ENCODE peak calls at places on chromosomes 13 and 19, in seven cellular contexts. One of them, this sample, is unnamed.

GRCh38 chr13:113168211-113168610 is 9.8 kb downstream of the PROZ start:
- DNase-seq in esophagus squamous epithelium: no peak
- DNase-seq in Peyer's patch: no peak
- DNase-seq in psoas muscle: no peak
- DNase-seq in heart right ventricle: no peak
- DNase-seq in endodermal cell: no peak
- DNase-seq in tibial artery: no peak
- DNase-seq in this sample: no peak

GRCh38 chr13:75541287-75541686 is 3.6 kb upstream of the COMMD6 start:
- DNase-seq in esophagus squamous epithelium: no peak
- DNase-seq in Peyer's patch: no peak
- DNase-seq in psoas muscle: no peak
- DNase-seq in heart right ventricle: no peak
- DNase-seq in endodermal cell: no peak
- DNase-seq in tibial artery: no peak
- DNase-seq in this sample: no peak

GRCh38 chr13:67520886-67521285 is 290.8 kb upstream of the PCDH9 start:
- DNase-seq in esophagus squamous epithelium: no peak
- DNase-seq in Peyer's patch: no peak
- DNase-seq in psoas muscle: no peak
- DNase-seq in heart right ventricle: no peak
- DNase-seq in endodermal cell: no peak
- DNase-seq in tibial artery: no peak
- DNase-seq in this sample: no peak

GRCh38 chr19:35120898-35121297 is 5.3 kb downstream of the FXYD3 start:
- DNase-seq in esophagus squamous epithelium: no peak
- DNase-seq in Peyer's patch: no peak
- DNase-seq in psoas muscle: no peak
- DNase-seq in heart right ventricle: no peak
- DNase-seq in endodermal cell: no peak
- DNase-seq in tibial artery: no peak
- DNase-seq in this sample: no peak

GRCh38 chr19:7941895-7942596 is 1.4 kb downstream of the TIMM44 start:
- DNase-seq in esophagus squamous epithelium: no peak
- DNase-seq in Peyer's patch: no peak
- DNase-seq in psoas muscle: no peak
- DNase-seq in heart right ventricle: no peak
- DNase-seq in endodermal cell: no peak
- DNase-seq in tibial artery: no peak
- DNase-seq in this sample: no peak

GRCh38 chr13:101267656-101268055 is 148.7 kb downstream of the NALCN start:
- DNase-seq in esophagus squamous epithelium: no peak
- DNase-seq in Peyer's patch: no peak
- DNase-seq in psoas muscle: peak
- DNase-seq in heart right ventricle: no peak
- DNase-seq in endodermal cell: no peak
- DNase-seq in tibial artery: no peak
- DNase-seq in this sample: no peak

GRCh38 chr13:24168392-24168750 is 7.9 kb downstream of the SPATA13 start:
- DNase-seq in esophagus squamous epithelium: no peak
- DNase-seq in Peyer's patch: no peak
- DNase-seq in psoas muscle: no peak
- DNase-seq in heart right ventricle: no peak
- DNase-seq in endodermal cell: peak
- DNase-seq in tibial artery: no peak
- DNase-seq in this sample: no peak

GRCh38 chr19:15091918-15092753 is 10.1 kb downstream of the OR1I1 start:
- DNase-seq in esophagus squamous epithelium: no peak
- DNase-seq in Peyer's patch: no peak
- DNase-seq in psoas muscle: no peak
- DNase-seq in heart right ventricle: peak
- DNase-seq in endodermal cell: peak
- DNase-seq in tibial artery: no peak
- DNase-seq in this sample: peak

GRCh38 chr13:50608357-50608756 is 235.1 kb downstream of the DLEU7 start:
- DNase-seq in esophagus squamous epithelium: no peak
- DNase-seq in Peyer's patch: no peak
- DNase-seq in psoas muscle: no peak
- DNase-seq in heart right ventricle: no peak
- DNase-seq in endodermal cell: peak
- DNase-seq in tibial artery: no peak
- DNase-seq in this sample: no peak

GRCh38 chr19:23116802-23117571 is at the start of gene ZNF730:
- DNase-seq in esophagus squamous epithelium: no peak
- DNase-seq in Peyer's patch: no peak
- DNase-seq in psoas muscle: peak
- DNase-seq in heart right ventricle: peak
- DNase-seq in endodermal cell: peak
- DNase-seq in tibial artery: no peak
- DNase-seq in this sample: peak

GRCh38 chr19:58009666-58010301 is 7.2 kb upstream of the ZNF606 start:
- DNase-seq in esophagus squamous epithelium: no peak
- DNase-seq in Peyer's patch: peak
- DNase-seq in psoas muscle: peak
- DNase-seq in heart right ventricle: peak
- DNase-seq in endodermal cell: peak
- DNase-seq in tibial artery: peak
- DNase-seq in this sample: peak

GRCh38 chr19:18304496-18305312 is 18.2 kb downstream of the LSM4 start:
- DNase-seq in esophagus squamous epithelium: no peak
- DNase-seq in Peyer's patch: peak
- DNase-seq in psoas muscle: peak
- DNase-seq in heart right ventricle: peak
- DNase-seq in endodermal cell: peak
- DNase-seq in tibial artery: peak
- DNase-seq in this sample: peak

GRCh38 chr19:41319500-41320184 is 9.7 kb downstream of the CCDC97 start:
- DNase-seq in esophagus squamous epithelium: no peak
- DNase-seq in Peyer's patch: no peak
- DNase-seq in psoas muscle: no peak
- DNase-seq in heart right ventricle: no peak
- DNase-seq in endodermal cell: peak
- DNase-seq in tibial artery: no peak
- DNase-seq in this sample: no peak

GRCh38 chr13:21501709-21502108 is 42.6 kb upstream of the ZDHHC20 start:
- DNase-seq in esophagus squamous epithelium: no peak
- DNase-seq in Peyer's patch: no peak
- DNase-seq in psoas muscle: no peak
- DNase-seq in heart right ventricle: no peak
- DNase-seq in endodermal cell: peak
- DNase-seq in tibial artery: no peak
- DNase-seq in this sample: no peak
- TF ChIP-seq CTCF in esophagus squamous epithelium: no peak
- TF ChIP-seq CTCF in Peyer's patch: no peak
- TF ChIP-seq CTCF in psoas muscle: no peak
- TF ChIP-seq CTCF in heart right ventricle: no peak
- TF ChIP-seq CTCF in endodermal cell: peak
- TF ChIP-seq CTCF in tibial artery: no peak
- TF ChIP-seq CTCF in this sample: peak

GRCh38 chr13:32587014-32587773 is 942 bp downstream of the PDS5B start:
- DNase-seq in esophagus squamous epithelium: peak
- DNase-seq in Peyer's patch: peak
- DNase-seq in psoas muscle: peak
- DNase-seq in heart right ventricle: peak
- DNase-seq in endodermal cell: peak
- DNase-seq in tibial artery: peak
- DNase-seq in this sample: peak
- TF ChIP-seq CTCF in esophagus squamous epithelium: no peak
- TF ChIP-seq CTCF in Peyer's patch: no peak
- TF ChIP-seq CTCF in psoas muscle: peak
- TF ChIP-seq CTCF in heart right ventricle: no peak
- TF ChIP-seq CTCF in endodermal cell: no peak
- TF ChIP-seq CTCF in tibial artery: no peak
- TF ChIP-seq CTCF in this sample: peak

DNA sequence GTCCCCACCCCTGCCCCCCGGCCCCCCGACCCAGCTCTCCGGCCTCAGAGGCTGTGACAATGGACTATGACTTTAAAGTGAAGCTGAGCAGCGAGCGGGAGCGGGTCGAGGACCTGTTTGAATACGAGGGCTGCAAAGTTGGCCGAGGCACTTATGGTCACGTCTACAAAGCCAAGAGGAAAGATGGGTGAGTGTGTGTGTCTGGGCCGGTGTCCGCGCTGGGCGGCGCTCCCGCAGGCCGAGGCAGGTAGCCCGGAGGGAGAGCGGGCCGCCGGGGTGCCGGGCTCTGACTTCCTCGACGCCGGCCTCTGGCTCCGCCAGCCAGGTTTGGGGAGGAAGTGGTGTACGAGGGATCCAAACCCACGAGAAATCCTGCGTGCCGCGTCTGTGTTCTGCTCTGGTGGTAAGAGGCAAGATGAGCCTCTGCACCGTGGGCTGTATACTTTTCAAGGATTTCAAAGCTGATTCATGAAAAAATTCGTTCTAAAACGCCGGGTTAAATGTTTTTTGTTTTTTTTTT is 714 bp downstream of the CDK8 start:
- DNase-seq in esophagus squamous epithelium: peak
- DNase-seq in Peyer's patch: peak
- DNase-seq in psoas muscle: peak
- DNase-seq in heart right ventricle: peak
- DNase-seq in endodermal cell: peak
- DNase-seq in tibial artery: peak
- DNase-seq in this sample: peak
- TF ChIP-seq CTCF in esophagus squamous epithelium: no peak
- TF ChIP-seq CTCF in Peyer's patch: no peak
- TF ChIP-seq CTCF in psoas muscle: no peak
- TF ChIP-seq CTCF in heart right ventricle: no peak
- TF ChIP-seq CTCF in endodermal cell: peak
- TF ChIP-seq CTCF in tibial artery: no peak
- TF ChIP-seq CTCF in this sample: peak

DNA sequence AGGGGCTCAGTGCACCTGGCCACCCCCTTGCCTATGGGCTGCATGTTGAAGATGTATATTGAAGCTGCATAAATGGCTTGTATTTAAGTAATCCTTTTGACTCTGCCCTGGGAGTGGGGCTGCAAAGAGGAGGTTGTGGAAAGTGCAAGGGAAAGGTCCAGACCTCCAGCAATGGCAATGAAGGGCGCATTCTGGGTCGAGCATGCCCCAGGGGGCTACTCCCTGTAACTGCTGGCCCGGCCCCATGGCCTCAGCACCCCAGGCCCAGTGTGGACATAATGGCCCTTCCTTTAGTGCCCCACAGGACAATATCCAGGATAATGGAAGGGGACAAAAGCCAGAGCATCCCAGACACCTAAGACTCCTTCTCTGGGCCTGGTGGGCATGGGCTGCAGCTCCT is 43.1 kb upstream of the CHST8 start:
- DNase-seq in esophagus squamous epithelium: no peak
- DNase-seq in Peyer's patch: no peak
- DNase-seq in psoas muscle: no peak
- DNase-seq in heart right ventricle: no peak
- DNase-seq in endodermal cell: no peak
- DNase-seq in tibial artery: no peak
- DNase-seq in this sample: no peak
- TF ChIP-seq CTCF in esophagus squamous epithelium: no peak
- TF ChIP-seq CTCF in Peyer's patch: no peak
- TF ChIP-seq CTCF in psoas muscle: no peak
- TF ChIP-seq CTCF in heart right ventricle: no peak
- TF ChIP-seq CTCF in endodermal cell: no peak
- TF ChIP-seq CTCF in tibial artery: no peak
- TF ChIP-seq CTCF in this sample: no peak

DNA sequence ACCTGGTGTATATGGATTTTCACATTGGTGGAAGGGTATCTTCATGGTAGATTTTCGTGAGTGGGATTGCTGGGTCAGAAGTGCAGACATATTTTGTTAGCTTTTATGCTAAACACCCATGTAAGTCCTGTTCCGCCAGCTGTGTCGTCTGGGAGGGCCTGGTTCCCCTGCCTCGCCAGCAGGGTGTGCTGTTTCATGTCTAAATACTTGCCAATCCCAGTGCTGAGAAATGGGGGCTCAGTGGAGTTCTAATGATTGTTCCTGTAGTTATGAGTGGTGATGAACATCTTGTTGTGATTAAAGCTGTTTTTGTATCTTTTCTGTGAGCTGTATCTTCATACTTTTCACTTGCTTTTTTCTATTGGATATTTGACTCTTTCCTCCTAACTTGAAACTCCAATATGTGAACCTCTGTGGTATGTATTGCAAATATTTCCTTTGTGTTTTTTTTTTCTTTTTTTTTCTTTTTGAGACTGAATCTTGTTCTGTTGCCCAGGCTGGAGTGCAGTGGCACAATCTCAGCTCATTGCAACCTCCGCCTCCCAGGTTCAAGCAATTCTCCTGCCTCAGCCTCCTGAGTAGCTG is 32.7 kb downstream of the KDM4B start:
- DNase-seq in esophagus squamous epithelium: no peak
- DNase-seq in Peyer's patch: no peak
- DNase-seq in psoas muscle: no peak
- DNase-seq in heart right ventricle: no peak
- DNase-seq in endodermal cell: peak
- DNase-seq in tibial artery: no peak
- DNase-seq in this sample: peak
- TF ChIP-seq CTCF in esophagus squamous epithelium: peak
- TF ChIP-seq CTCF in Peyer's patch: peak
- TF ChIP-seq CTCF in psoas muscle: peak
- TF ChIP-seq CTCF in heart right ventricle: peak
- TF ChIP-seq CTCF in endodermal cell: peak
- TF ChIP-seq CTCF in tibial artery: peak
- TF ChIP-seq CTCF in this sample: peak

GRCh38 chr19:45781282-45782161 is 768 bp downstream of the DMPK start:
- DNase-seq in esophagus squamous epithelium: no peak
- DNase-seq in Peyer's patch: peak
- DNase-seq in psoas muscle: peak
- DNase-seq in heart right ventricle: peak
- DNase-seq in endodermal cell: no peak
- DNase-seq in tibial artery: no peak
- DNase-seq in this sample: no peak

GRCh38 chr19:45782162-45782623 is at the start of gene DMPK:
- DNase-seq in esophagus squamous epithelium: no peak
- DNase-seq in Peyer's patch: peak
- DNase-seq in psoas muscle: peak
- DNase-seq in heart right ventricle: peak
- DNase-seq in endodermal cell: no peak
- DNase-seq in tibial artery: peak
- DNase-seq in this sample: no peak

GRCh38 chr19:45785097-45785496 is 2.8 kb upstream of the DMPK start:
- DNase-seq in esophagus squamous epithelium: no peak
- DNase-seq in Peyer's patch: peak
- DNase-seq in psoas muscle: no peak
- DNase-seq in heart right ventricle: no peak
- DNase-seq in endodermal cell: no peak
- DNase-seq in tibial artery: no peak
- DNase-seq in this sample: no peak

GRCh38 chr19:45784096-45784495 is 1.8 kb upstream of the DMPK start:
- DNase-seq in esophagus squamous epithelium: no peak
- DNase-seq in Peyer's patch: no peak
- DNase-seq in psoas muscle: no peak
- DNase-seq in heart right ventricle: no peak
- DNase-seq in endodermal cell: peak
- DNase-seq in tibial artery: no peak
- DNase-seq in this sample: no peak

GRCh38 chr19:45782820-45783785 is 813 bp upstream of the DMPK start:
- DNase-seq in esophagus squamous epithelium: no peak
- DNase-seq in Peyer's patch: peak
- DNase-seq in psoas muscle: peak
- DNase-seq in heart right ventricle: peak
- DNase-seq in endodermal cell: peak
- DNase-seq in tibial artery: peak
- DNase-seq in this sample: no peak
- TF ChIP-seq CTCF in esophagus squamous epithelium: no peak
- TF ChIP-seq CTCF in Peyer's patch: no peak
- TF ChIP-seq CTCF in psoas muscle: no peak
- TF ChIP-seq CTCF in heart right ventricle: peak
- TF ChIP-seq CTCF in endodermal cell: no peak
- TF ChIP-seq CTCF in tibial artery: no peak
- TF ChIP-seq CTCF in this sample: no peak

GRCh38 chr13:35909837-35910236 is 221.3 kb downstream of the DCLK1 start:
- DNase-seq in esophagus squamous epithelium: no peak
- DNase-seq in Peyer's patch: no peak
- DNase-seq in psoas muscle: no peak
- DNase-seq in heart right ventricle: no peak
- DNase-seq in endodermal cell: no peak
- DNase-seq in tibial artery: no peak
- DNase-seq in this sample: no peak
- TF ChIP-seq CTCF in esophagus squamous epithelium: no peak
- TF ChIP-seq CTCF in Peyer's patch: no peak
- TF ChIP-seq CTCF in psoas muscle: no peak
- TF ChIP-seq CTCF in heart right ventricle: no peak
- TF ChIP-seq CTCF in endodermal cell: no peak
- TF ChIP-seq CTCF in tibial artery: no peak
- TF ChIP-seq CTCF in this sample: no peak

This sample was measured in GM13977.